ENCODE peak calls at places on chromosomes 1 and 21, in six cellular contexts. E is esophagus muscularis mucosa, D is tibial nerve, Q is A549, H is prostate gland, L is heart right ventricle. I is an unnamed sample.
A peak's percentile ranks its signal among the peaks of the same experiment; 100 is the strongest.

GRCh38 chr1:155037043-155037442 is 3.4 kb downstream of the DCST1 start:
- DNase-seq in L (no peak), E (no peak), Q (no peak), D (no peak), H (no peak), I (no peak)

GRCh38 chr1:175268720-175269119 is 76.1 kb upstream of the KIAA0040 start:
- DNase-seq in L (no peak), D (no peak), Q (no peak), H (no peak), E (no peak), I (no peak)

GRCh38 chr1:234551032-234551378 is 59.0 kb downstream of the IRF2BP2 start:
- DNase-seq in Q (no peak), D (no peak), H (no peak), E (no peak), L (no peak), I (no peak)

GRCh38 chr21:28152729-28153128 is 839.9 kb downstream of the LTN1 start:
- DNase-seq in H (no peak), L (no peak), E (no peak), Q (no peak), D (no peak), I (no peak)

GRCh38 chr1:41631971-41632370 is 147.5 kb upstream of the EDN2 start:
- DNase-seq in D (no peak), Q (no peak), E (no peak), H (no peak), L (no peak), I (no peak)

GRCh38 chr1:100624886-100625430 is 87.0 kb downstream of the GPR88 start:
- DNase-seq in L (no peak), Q (no peak), E (no peak), H (no peak), D (no peak), I (no peak)

GRCh38 chr1:61645476-61645875 is 79.5 kb downstream of the TM2D1 start:
- DNase-seq in L (no peak), Q (no peak), H (no peak), E (no peak), D (no peak), I (no peak)

GRCh38 chr1:13820055-13820454 is 120.1 kb downstream of the PRDM2 start:
- DNase-seq in H (no peak), Q (no peak), L (no peak), E (no peak), D (no peak), I (no peak)

GRCh38 chr1:224980181-224980580 is 50.7 kb downstream of the DNAH14 start:
- DNase-seq in Q (no peak), E (no peak), D (no peak), L (no peak), H (no peak), I (no peak)

GRCh38 chr21:29196021-29196663 is 65.7 kb downstream of the MAP3K7CL start:
- DNase-seq in H (no peak), Q (peak; percentile 76), L (no peak), E (no peak), D (peak; percentile 52), I (peak; percentile 27)

GRCh38 chr1:246020231-246020954 is 486.7 kb downstream of the SMYD3 start:
- DNase-seq in H (no peak), L (no peak), D (no peak), Q (no peak), E (no peak), I (no peak)

GRCh38 chr21:20730421-20730820 is 267.8 kb upstream of the NCAM2 start:
- DNase-seq in D (no peak), E (no peak), Q (no peak), L (no peak), H (no peak), I (no peak)
- H3K9me3 ChIP-seq in D (no peaks in the 10 kb centered on the region), E (no peaks in the 10 kb centered on the region), Q (no peaks in the 10 kb centered on the region), L (no peaks in the 10 kb centered on the region), H (no peaks in the 10 kb centered on the region), I (no peaks in the 10 kb centered on the region)

GRCh38 chr1:3021233-3021671 is at the start of gene ACTRT2:
- DNase-seq in H (no peak), D (no peak), Q (no peak), L (no peak), E (no peak), I (no peak)

GRCh38 chr1:3022976-3023375 is 1.7 kb downstream of the ACTRT2 start:
- DNase-seq in L (no peak), E (no peak), Q (no peak), H (no peak), D (no peak), I (no peak)

GRCh38 chr1:3023994-3024393 is 2.7 kb downstream of the ACTRT2 start:
- DNase-seq in H (no peak), E (no peak), D (no peak), Q (peak; percentile 31), L (no peak), I (no peak)

GRCh38 chr1:3021801-3022401 is 634 bp downstream of the ACTRT2 start:
- DNase-seq in H (no peak), Q (no peak), L (peak; percentile 8), E (no peak), D (no peak), I (no peak)

GRCh38 chr1:3022511-3022973 is 1.3 kb downstream of the ACTRT2 start:
- DNase-seq in L (no peak), H (no peak), Q (no peak), E (no peak), D (no peak), I (no peak)
- H3K9me3 ChIP-seq in L (no peaks in the 10 kb centered on the region), H (no peaks in the 10 kb centered on the region), Q (no peaks in the 10 kb centered on the region), E (no peaks in the 10 kb centered on the region), D (no peaks in the 10 kb centered on the region), I (no peaks in the 10 kb centered on the region)

DNA sequence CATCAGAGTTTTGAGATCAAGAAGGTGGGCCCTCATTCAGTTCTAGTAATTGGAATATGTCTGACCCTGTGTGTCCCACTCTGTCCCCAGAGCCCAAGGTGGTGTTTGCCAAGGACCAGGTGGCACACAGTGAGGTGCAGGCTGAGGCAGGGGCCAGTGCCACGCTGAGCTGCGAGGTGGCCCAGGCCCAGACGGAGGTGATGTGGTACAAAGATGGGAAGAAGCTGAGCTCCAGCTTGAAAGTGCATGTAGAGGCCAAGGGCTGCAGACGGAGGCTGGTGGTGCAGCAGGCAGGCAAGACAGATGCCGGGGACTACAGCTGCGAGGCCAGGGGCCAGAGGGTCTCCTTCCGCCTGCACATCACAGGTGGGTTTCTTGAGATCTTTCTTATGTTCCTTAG is 35.2 kb downstream of the OBSCN start:
- DNase-seq in Q (no peak), D (no peak), L (no peak), H (no peak), E (peak; percentile 83), I (no peak)
- H3K9me3 ChIP-seq in Q (peaks cover 73% of the 10 kb centered on the region), D (peaks cover 67% of the 10 kb centered on the region), L (peaks cover 12% of the 10 kb centered on the region), H (no peaks in the 10 kb centered on the region), E (peaks cover 64% of the 10 kb centered on the region), I (peaks cover 9% of the 10 kb centered on the region)

DNA sequence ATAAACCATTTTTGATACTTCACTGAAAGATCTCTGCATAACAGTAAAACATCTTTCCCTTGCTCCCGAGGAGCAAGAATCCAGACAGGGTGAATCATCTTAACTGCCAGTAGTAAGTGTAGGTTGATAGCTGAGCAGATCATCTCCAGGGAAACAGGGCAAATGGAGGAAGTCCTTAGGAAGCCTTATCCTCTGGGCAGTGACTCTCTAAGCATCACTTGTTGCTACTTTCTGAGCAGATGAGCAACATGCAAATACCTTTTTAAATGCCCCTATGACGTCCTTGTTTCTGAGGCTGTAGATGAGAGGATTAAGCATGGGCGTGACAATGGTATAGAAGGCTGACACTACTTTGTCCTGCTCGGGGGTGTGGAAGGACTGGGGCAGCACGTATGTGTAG is 8.9 kb downstream of the OR2T11 start:
- DNase-seq in Q (no peak), H (no peak), L (no peak), E (no peak), D (no peak), I (no peak)
- H3K9me3 ChIP-seq in Q (no peaks in the 10 kb centered on the region), H (no peaks in the 10 kb centered on the region), L (no peaks in the 10 kb centered on the region), E (no peaks in the 10 kb centered on the region), D (no peaks in the 10 kb centered on the region), I (no peaks in the 10 kb centered on the region)

GRCh38 chr1:167206166-167206835 is 14.4 kb upstream of the POU2F1 start:
- DNase-seq in H (no peak), Q (no peak), D (no peak), L (no peak), E (no peak), I (no peak)

GRCh38 chr1:167208624-167208976 is 12.1 kb upstream of the POU2F1 start:
- DNase-seq in E (no peak), Q (no peak), L (no peak), H (no peak), D (no peak), I (no peak)

GRCh38 chr1:167210966-167211674 is 9.6 kb upstream of the POU2F1 start:
- DNase-seq in D (no peak), Q (no peak), E (no peak), L (no peak), H (peak; percentile 58), I (no peak)

GRCh38 chr1:167209044-167209443 is 11.6 kb upstream of the POU2F1 start:
- DNase-seq in D (no peak), H (no peak), Q (no peak), E (no peak), L (no peak), I (no peak)

DNA sequence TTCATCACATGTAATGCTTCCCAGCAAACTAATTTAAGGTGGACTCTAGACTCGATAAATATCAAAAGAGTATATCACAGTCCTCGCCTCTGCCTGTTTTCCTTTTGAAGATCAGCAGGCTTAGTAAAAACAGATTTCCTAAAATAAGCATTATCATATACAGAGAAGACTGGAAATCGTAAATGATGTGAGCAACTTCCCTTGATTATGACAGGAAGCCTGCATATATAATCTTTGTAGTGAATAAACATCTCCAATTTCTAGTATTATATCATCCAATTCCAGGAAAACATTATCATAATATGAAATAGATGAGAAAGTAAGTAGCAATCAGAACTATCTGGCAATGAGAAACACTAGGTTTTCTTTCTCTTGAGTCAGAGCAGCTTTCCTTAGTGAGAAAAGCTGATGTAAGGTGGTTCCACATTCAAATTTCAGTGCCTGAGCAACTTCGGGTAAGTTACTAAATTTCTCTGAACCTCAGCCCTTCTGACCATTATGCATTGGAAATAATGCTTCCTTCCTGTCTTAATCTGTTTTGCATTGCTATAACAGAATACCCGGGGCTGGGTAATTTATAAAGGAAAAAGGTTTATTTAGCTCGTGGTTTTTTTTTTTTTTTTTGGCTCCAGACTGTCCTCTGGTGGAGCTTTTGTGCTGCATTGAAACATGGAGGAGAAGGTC is 12.6 kb upstream of the POU2F1 start:
- DNase-seq in L (no peak), D (no peak), H (no peak), Q (no peak), E (no peak), I (no peak)
- H3K9me3 ChIP-seq in L (peaks cover 4% of the 10 kb centered on the region), D (peaks cover 11% of the 10 kb centered on the region), H (no peaks in the 10 kb centered on the region), Q (peaks cover 6% of the 10 kb centered on the region), E (peaks cover 9% of the 10 kb centered on the region), I (no peaks in the 10 kb centered on the region)

DNA sequence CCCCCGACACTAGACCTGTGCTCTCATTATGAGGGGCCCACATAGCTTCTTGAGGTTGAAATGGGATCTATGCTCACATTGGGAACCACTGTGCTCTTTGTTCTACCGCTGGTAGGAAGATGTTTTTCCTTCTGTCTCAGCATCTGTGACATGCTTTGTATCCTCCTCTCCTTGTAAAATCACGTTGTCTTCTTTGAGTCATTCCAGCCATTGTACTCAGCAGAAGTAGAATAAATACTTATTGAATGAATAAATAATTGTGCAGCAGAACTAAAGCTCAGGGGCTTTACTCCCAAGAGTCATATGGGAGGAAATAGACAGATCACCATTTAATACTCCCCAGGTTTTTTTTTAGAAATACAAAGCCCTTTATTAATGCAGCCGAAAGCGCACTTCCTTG is 66.3 kb upstream of the EDEM3 start:
- DNase-seq in E (no peak), H (no peak), L (no peak), D (no peak), Q (no peak), I (no peak)
- H3K9me3 ChIP-seq in E (no peaks in the 10 kb centered on the region), H (no peaks in the 10 kb centered on the region), L (no peaks in the 10 kb centered on the region), D (no peaks in the 10 kb centered on the region), Q (no peaks in the 10 kb centered on the region), I (no peaks in the 10 kb centered on the region)

I was measured in T-helper 17 cell.